ENCODE peak calls at places on chromosomes 11 and 22, in seven cellular contexts. One of them, this sample, is unnamed.

GRCh38 chr11:86670179-86670578 is 2.2 kb downstream of the ME3 start:
- DNase-seq in H54: no peak
- DNase-seq in non-pigmented ciliary epithelial cell: no peak
- DNase-seq in hepatic stellate cell: peak; percentile 29
- DNase-seq in osteoblast: no peak
- DNase-seq in GM04503: no peak
- DNase-seq in aorta: no peak
- DNase-seq in this sample: no peak

GRCh38 chr11:69889400-69890372 is 70.5 kb upstream of the FGF3 start:
- DNase-seq in H54: no peak
- DNase-seq in non-pigmented ciliary epithelial cell: no peak
- DNase-seq in hepatic stellate cell: no peak
- DNase-seq in osteoblast: peak; percentile 81
- DNase-seq in GM04503: no peak
- DNase-seq in aorta: peak; percentile 21
- DNase-seq in this sample: no peak

GRCh38 chr22:42912049-42912448 is 55.0 kb upstream of the ARFGAP3 start:
- DNase-seq in H54: no peak
- DNase-seq in non-pigmented ciliary epithelial cell: no peak
- DNase-seq in hepatic stellate cell: no peak
- DNase-seq in osteoblast: peak; percentile 44
- DNase-seq in GM04503: no peak
- DNase-seq in aorta: no peak
- DNase-seq in this sample: no peak

GRCh38 chr11:102810943-102811528 is 13.1 kb upstream of the MMP1 start:
- DNase-seq in H54: no peak
- DNase-seq in non-pigmented ciliary epithelial cell: no peak
- DNase-seq in hepatic stellate cell: peak; percentile 12
- DNase-seq in osteoblast: peak; percentile 50
- DNase-seq in GM04503: no peak
- DNase-seq in aorta: no peak
- DNase-seq in this sample: peak; percentile 39

GRCh38 chr22:30694638-30695350 is at the start of gene OSBP2:
- DNase-seq in H54: no peak
- DNase-seq in non-pigmented ciliary epithelial cell: no peak
- DNase-seq in hepatic stellate cell: peak; percentile 18
- DNase-seq in osteoblast: peak; percentile 85
- DNase-seq in GM04503: no peak
- DNase-seq in aorta: peak; percentile 82
- DNase-seq in this sample: no peak

GRCh38 chr11:33719587-33719986 is 16.6 kb downstream of the CD59 start:
- DNase-seq in H54: no peak
- DNase-seq in non-pigmented ciliary epithelial cell: no peak
- DNase-seq in hepatic stellate cell: no peak
- DNase-seq in osteoblast: no peak
- DNase-seq in GM04503: no peak
- DNase-seq in aorta: no peak
- DNase-seq in this sample: no peak

GRCh38 chr11:27391336-27392015 is 28.5 kb upstream of the CCDC34 start:
- DNase-seq in H54: no peak
- DNase-seq in non-pigmented ciliary epithelial cell: no peak
- DNase-seq in hepatic stellate cell: no peak
- DNase-seq in osteoblast: no peak
- DNase-seq in GM04503: no peak
- DNase-seq in aorta: no peak
- DNase-seq in this sample: no peak

GRCh38 chr11:36394926-36395325 is 98.8 kb downstream of the PRR5L start:
- DNase-seq in H54: no peak
- DNase-seq in non-pigmented ciliary epithelial cell: no peak
- DNase-seq in hepatic stellate cell: no peak
- DNase-seq in osteoblast: no peak
- DNase-seq in GM04503: no peak
- DNase-seq in aorta: no peak
- DNase-seq in this sample: no peak

GRCh38 chr22:46262449-46263207 is 515 bp downstream of the PKDREJ start:
- DNase-seq in H54: no peak
- DNase-seq in non-pigmented ciliary epithelial cell: no peak
- DNase-seq in hepatic stellate cell: no peak
- DNase-seq in osteoblast: peak; percentile 93
- DNase-seq in GM04503: no peak
- DNase-seq in aorta: peak; percentile 90
- DNase-seq in this sample: no peak

GRCh38 chr11:708511-708910 is 2.5 kb downstream of the EPS8L2 start:
- DNase-seq in H54: no peak
- DNase-seq in non-pigmented ciliary epithelial cell: no peak
- DNase-seq in hepatic stellate cell: no peak
- DNase-seq in osteoblast: peak; percentile 88
- DNase-seq in GM04503: no peak
- DNase-seq in aorta: no peak
- DNase-seq in this sample: no peak

GRCh38 chr11:95248666-95249467 is 17.9 kb upstream of the SESN3 start:
- DNase-seq in H54: no peak
- DNase-seq in non-pigmented ciliary epithelial cell: no peak
- DNase-seq in hepatic stellate cell: no peak
- DNase-seq in osteoblast: no peak
- DNase-seq in GM04503: no peak
- DNase-seq in aorta: no peak
- DNase-seq in this sample: no peak

GRCh38 chr22:50261615-50262459 is at the start of gene MAPK12:
- DNase-seq in H54: peak; percentile 56
- DNase-seq in non-pigmented ciliary epithelial cell: no peak
- DNase-seq in hepatic stellate cell: peak; percentile 70
- DNase-seq in osteoblast: peak; percentile 98
- DNase-seq in GM04503: no peak
- DNase-seq in aorta: no peak
- DNase-seq in this sample: no peak

GRCh38 chr22:50621491-50621880 is 6.5 kb downstream of the ARSA start:
- DNase-seq in H54: no peak
- DNase-seq in non-pigmented ciliary epithelial cell: no peak
- DNase-seq in hepatic stellate cell: no peak
- DNase-seq in osteoblast: no peak
- DNase-seq in GM04503: no peak
- DNase-seq in aorta: no peak
- DNase-seq in this sample: no peak

GRCh38 chr11:4167758-4168157 is 73.2 kb downstream of the RRM1 start:
- DNase-seq in H54: no peak
- DNase-seq in non-pigmented ciliary epithelial cell: no peak
- DNase-seq in hepatic stellate cell: no peak
- DNase-seq in osteoblast: no peak
- DNase-seq in GM04503: no peak
- DNase-seq in aorta: no peak
- DNase-seq in this sample: no peak

GRCh38 chr11:75273989-75274391 is 33.4 kb downstream of the TPBGL start:
- DNase-seq in H54: no peak
- DNase-seq in non-pigmented ciliary epithelial cell: no peak
- DNase-seq in hepatic stellate cell: no peak
- DNase-seq in osteoblast: peak; percentile 66
- DNase-seq in GM04503: no peak
- DNase-seq in aorta: peak; percentile 59
- DNase-seq in this sample: no peak

GRCh38 chr22:41979423-41980250 is 10.4 kb downstream of the SEPTIN3 start:
- DNase-seq in H54: no peak
- DNase-seq in non-pigmented ciliary epithelial cell: no peak
- DNase-seq in hepatic stellate cell: no peak
- DNase-seq in osteoblast: no peak
- DNase-seq in GM04503: no peak
- DNase-seq in aorta: no peak
- DNase-seq in this sample: no peak

GRCh38 chr11:63663809-63664208 is 7.4 kb downstream of the ATL3 start:
- DNase-seq in H54: peak; percentile 84
- DNase-seq in non-pigmented ciliary epithelial cell: no peak
- DNase-seq in hepatic stellate cell: peak; percentile 58
- DNase-seq in osteoblast: peak; percentile 94
- DNase-seq in GM04503: no peak
- DNase-seq in aorta: no peak
- DNase-seq in this sample: no peak

GRCh38 chr11:43508511-43508918 is 149.8 kb downstream of the TTC17 start:
- DNase-seq in H54: peak; percentile 58
- DNase-seq in non-pigmented ciliary epithelial cell: peak; percentile 35
- DNase-seq in hepatic stellate cell: no peak
- DNase-seq in osteoblast: peak; percentile 89
- DNase-seq in GM04503: peak; percentile 53
- DNase-seq in aorta: no peak
- DNase-seq in this sample: no peak

GRCh38 chr11:116910378-116910777 is 73.0 kb upstream of the APOA1 start:
- DNase-seq in H54: no peak
- DNase-seq in non-pigmented ciliary epithelial cell: no peak
- DNase-seq in hepatic stellate cell: no peak
- DNase-seq in osteoblast: no peak
- DNase-seq in GM04503: no peak
- DNase-seq in aorta: no peak
- DNase-seq in this sample: no peak

This sample was measured in COLO829.